ENCODE peak calls at places on chromosomes 16 and 17, in eight cellular contexts. V is heart right ventricle; H is spleen; A is mesendoderm; L is psoas muscle; O is activated CD4-positive, alpha-beta T cell treated with anti-CD3 and anti-CD28 coated beads, Interleukin-2, amount 10 ng/mL, durations not matched to agents 7 days and 5 days; S is LoVo; P is mucosa of gallbladder. T is an unnamed sample.
A peak's percentile ranks its signal among the peaks of the same experiment; 100 is the strongest.

GRCh38 chr16:84885024-84885910 is 65.5 kb downstream of the CRISPLD2 start:
- DNase-seq in V (no peak), H (no peak), A (peak; percentile 68), L (peak; percentile 31), O (no peak), S (no peak), P (no peak), T (no peak)

GRCh38 chr17:3639981-3640596 is 3.5 kb downstream of the CTNS start:
- DNase-seq in V (no peak), H (no peak), A (peak; percentile 56), L (peak; percentile 56), O (no peak), S (no peak), P (no peak), T (no peak)

GRCh38 chr17:79549111-79549915 is 61.5 kb downstream of the RBFOX3 start:
- DNase-seq in V (no peak), H (peak; percentile 47), A (no peak), L (peak; percentile 17), O (no peak), S (no peak), P (no peak), T (peak; percentile 51)

GRCh38 chr16:11669380-11670146 is 1.3 kb downstream of the SNN start:
- DNase-seq in V (peak; percentile 63), H (peak; percentile 91), A (peak; percentile 54), L (peak; percentile 85), O (no peak), S (no peak), P (no peak), T (peak; percentile 83)

GRCh38 chr17:78396436-78397335 is 18.2 kb downstream of the PGS1 start:
- DNase-seq in V (peak; percentile 51), H (no peak), A (no peak), L (peak; percentile 64), O (no peak), S (no peak), P (no peak), T (no peak)

GRCh38 chr17:9240659-9241370 is 219.5 kb downstream of the NTN1 start:
- DNase-seq in V (peak; percentile 74), H (no peak), A (peak; percentile 96), L (peak; percentile 86), O (no peak), S (no peak), P (peak; percentile 69), T (no peak)

GRCh38 chr16:70375636-70376611 is 29.2 kb downstream of the DDX19A start:
- DNase-seq in V (no peak), H (no peak), A (peak; percentile 32), L (no peak), O (no peak), S (no peak), P (no peak), T (no peak)

GRCh38 chr17:65633988-65634387 is 72.5 kb upstream of the AXIN2 start:
- DNase-seq in V (no peak), H (no peak), A (no peak), L (no peak), O (no peak), S (peak; percentile 22), P (no peak), T (no peak)

GRCh38 chr16:30628628-30629342 is 18.6 kb upstream of the ZNF689 start:
- DNase-seq in V (peak; percentile 89), H (peak; percentile 94), A (peak; percentile 81), L (peak; percentile 92), O (peak; percentile 91), S (peak; percentile 85), P (peak; percentile 88), T (no peak)

GRCh38 chr17:45785373-45786193 is 1.5 kb downstream of the CRHR1 start:
- DNase-seq in V (no peak), H (no peak), A (peak; percentile 25), L (no peak), O (no peak), S (no peak), P (no peak), T (no peak)

GRCh38 chr17:6446516-6447100 is 2.4 kb downstream of the PIMREG start:
- DNase-seq in V (no peak), H (peak; percentile 51), A (no peak), L (peak; percentile 10), O (no peak), S (no peak), P (no peak), T (peak; percentile 67)

GRCh38 chr16:71474864-71475263 is 12.8 kb upstream of the ZNF23 start:
- DNase-seq in V (no peak), H (no peak), A (no peak), L (no peak), O (no peak), S (peak; percentile 24), P (no peak), T (no peak)

GRCh38 chr16:22130528-22130927 is 31.8 kb upstream of the SDR42E2 start:
- DNase-seq in V (no peak), H (no peak), A (no peak), L (no peak), O (no peak), S (no peak), P (no peak), T (no peak)

GRCh38 chr16:12000032-12000431 is 23.5 kb downstream of the SNX29 start:
- DNase-seq in V (no peak), H (no peak), A (no peak), L (no peak), O (no peak), S (no peak), P (no peak), T (no peak)

GRCh38 chr16:527015-527903 is at the start of gene CAPN15:
- DNase-seq in V (peak; percentile 89), H (peak; percentile 96), A (peak; percentile 94), L (peak; percentile 95), O (peak; percentile 83), S (peak; percentile 88), P (peak; percentile 82), T (no peak)

GRCh38 chr16:72853575-72853974 is 194.4 kb downstream of the ZFHX3 start:
- DNase-seq in V (no peak), H (no peak), A (no peak), L (no peak), O (no peak), S (no peak), P (no peak), T (no peak)

GRCh38 chr16:77435240-77435819 is 496 bp upstream of the ADAMTS18 start:
- DNase-seq in V (no peak), H (no peak), A (peak; percentile 35), L (no peak), O (no peak), S (no peak), P (no peak), T (no peak)

GRCh38 chr16:65725156-65725845 is 603.4 kb upstream of the CDH11 start:
- DNase-seq in V (no peak), H (no peak), A (no peak), L (no peak), O (no peak), S (peak; percentile 18), P (no peak), T (no peak)

GRCh38 chr17:40025991-40026815 is 11.0 kb downstream of the CSF3 start:
- DNase-seq in V (no peak), H (no peak), A (no peak), L (no peak), O (peak; percentile 65), S (peak; percentile 34), P (no peak), T (no peak)